ENCODE peak calls at places on chromosomes 11 and 22, in four cellular contexts. L is K562, T is HepG2, C is GM12878. Y is an unnamed sample.

GRCh38 chr11:100681064-100681502 is 6.0 kb upstream of the ARHGAP42 start:
- DNase-seq in L (peak; percentile 18), C (peak; percentile 95), T (peak; percentile 76), Y (peak; percentile 50)

GRCh38 chr22:50217543-50218152 is 16.8 kb downstream of the SELENOO start:
- DNase-seq in C (no peak), T (no peak), L (no peak), Y (no peak)

GRCh38 chr22:28703436-28703835 is 23.8 kb upstream of the TTC28 start:
- DNase-seq in L (no peak), C (no peak), T (no peak), Y (no peak)

GRCh38 chr22:25759825-25760231 is 17.8 kb downstream of the MYO18B start:
- DNase-seq in C (no peak), T (peak; percentile 83), L (no peak), Y (no peak)

GRCh38 chr11:9030601-9031000 is 26.8 kb upstream of the NRIP3 start:
- DNase-seq in T (no peak), C (no peak), L (no peak), Y (no peak)

GRCh38 chr11:95095858-95096587 is 6.4 kb downstream of the ENDOD1 start:
- DNase-seq in L (no peak), C (peak; percentile 88), T (no peak), Y (no peak)

GRCh38 chr11:20668410-20668809 is 976 bp upstream of the NELL1 start:
- DNase-seq in L (no peak), C (no peak), T (no peak), Y (no peak)

GRCh38 chr11:110972640-110973039 is 260.4 kb upstream of the ARHGAP20 start:
- DNase-seq in L (no peak), C (no peak), T (no peak), Y (no peak)

GRCh38 chr22:39729141-39729934 is 158.8 kb downstream of the CACNA1I start:
- DNase-seq in L (no peak), T (no peak), C (no peak), Y (no peak)

GRCh38 chr22:49861642-49862407 is 8.2 kb downstream of the ZBED4 start:
- DNase-seq in C (no peak), T (no peak), L (no peak), Y (no peak)

GRCh38 chr11:102111787-102112653 is 1.8 kb downstream of the YAP1 start:
- DNase-seq in C (no peak), L (no peak), T (peak; percentile 97), Y (no peak)

GRCh38 chr11:86738615-86739014 is 61.7 kb upstream of the PRSS23 start:
- DNase-seq in C (no peak), L (peak; percentile 15), T (no peak), Y (no peak)

GRCh38 chr11:9574556-9574805 is 1.0 kb downstream of the WEE1 start:
- DNase-seq in C (no peak), T (no peak), L (no peak), Y (peak; percentile 24)

GRCh38 chr22:45090364-45090960 is 73.3 kb upstream of the NUP50 start:
- DNase-seq in L (no peak), T (peak; percentile 26), C (no peak), Y (peak; percentile 54)

GRCh38 chr11:66708026-66708579 is 20.9 kb downstream of the SPTBN2 start:
- DNase-seq in T (no peak), L (no peak), C (no peak), Y (no peak)

GRCh38 chr11:19311306-19312030 is 70.7 kb upstream of the E2F8 start:
- DNase-seq in L (peak; percentile 68), T (peak; percentile 23), C (peak; percentile 19), Y (peak; percentile 79)

GRCh38 chr11:13052130-13052541 is 43.0 kb downstream of the RASSF10 start:
- DNase-seq in T (no peak), L (no peak), C (no peak), Y (no peak)

GRCh38 chr22:29994027-29994715 is 86.1 kb upstream of the HORMAD2 start:
- DNase-seq in T (peak; percentile 62), L (no peak), C (no peak), Y (no peak)

GRCh38 chr11:107741044-107741823 is 29.4 kb upstream of the SLN start:
- DNase-seq in L (peak; percentile 19), T (peak; percentile 21), C (peak; percentile 25), Y (no peak)

GRCh38 chr11:108654994-108655631 is 9.8 kb upstream of the DDX10 start:
- DNase-seq in T (peak; percentile 43), C (no peak), L (no peak), Y (peak; percentile 38)

DNA sequence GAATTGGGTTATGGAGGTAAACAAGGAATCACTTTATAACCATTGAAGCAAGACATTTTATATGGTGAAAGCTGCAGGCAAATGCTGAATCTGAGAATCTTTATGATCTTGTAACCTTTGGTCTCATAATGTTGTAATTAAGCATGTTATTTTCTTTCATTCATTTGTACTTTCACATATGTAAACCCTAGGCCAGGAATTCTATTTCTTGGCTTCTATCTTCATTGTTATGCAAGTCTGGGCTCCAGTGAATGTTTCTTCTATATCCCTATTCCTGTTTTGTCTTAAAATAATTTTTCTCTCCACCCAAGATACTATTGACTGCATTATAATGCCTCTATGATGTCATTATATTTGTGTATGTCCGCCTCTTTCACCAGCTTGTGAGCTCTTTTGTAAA is 725.4 kb upstream of the CCDC179 start:
- DNase-seq in T (no peak), L (no peak), C (no peak), Y (no peak)
- TF ChIP-seq ESRRA in T (no peak), L (no peak), C (no peak), Y (no peak)

GRCh38 chr22:17920992-17921650 is 103.2 kb downstream of the MICAL3 start:
- DNase-seq in L (no peak), T (no peak), C (no peak), Y (no peak)

GRCh38 chr22:17922925-17923898 is 101.1 kb downstream of the MICAL3 start:
- DNase-seq in T (no peak), L (no peak), C (no peak), Y (no peak)

GRCh38 chr22:17924076-17924475 is 100.3 kb downstream of the MICAL3 start:
- DNase-seq in L (no peak), C (no peak), T (no peak), Y (no peak)

GRCh38 chr22:17920145-17920605 is 104.2 kb downstream of the MICAL3 start:
- DNase-seq in L (peak; percentile 71), T (peak; percentile 70), C (no peak), Y (peak; percentile 47)

GRCh38 chr22:17921871-17922821 is 102.2 kb downstream of the MICAL3 start:
- DNase-seq in T (peak; percentile 45), L (peak; percentile 99), C (no peak), Y (peak; percentile 74)
- TF ChIP-seq ATF3 in T (no peak), L (no peak), C (no peak), Y (no peak)

GRCh38 chr11:63535734-63536133 is 874 bp upstream of the PLAAT4 start:
- DNase-seq in T (no peak), C (no peak), L (no peak), Y (no peak)
- TF ChIP-seq ESRRA in T (no peak), C (no peak), L (peak; percentile 67), Y (no peak)

GRCh38 chr11:123168236-123168635 is 26.8 kb downstream of the CLMP start:
- DNase-seq in L (no peak), T (no peak), C (no peak), Y (no peak)

GRCh38 chr11:123166095-123166559 is 28.9 kb downstream of the CLMP start:
- DNase-seq in C (no peak), T (no peak), L (peak; percentile 16), Y (peak; percentile 80)

GRCh38 chr11:123170929-123171328 is 24.1 kb downstream of the CLMP start:
- DNase-seq in L (no peak), T (no peak), C (no peak), Y (no peak)

GRCh38 chr11:123169821-123170220 is 25.2 kb downstream of the CLMP start:
- DNase-seq in L (no peak), C (no peak), T (no peak), Y (no peak)

GRCh38 chr11:123168955-123169484 is 26.0 kb downstream of the CLMP start:
- DNase-seq in C (no peak), L (no peak), T (no peak), Y (no peak)
- TF ChIP-seq ATF3 in C (no peak), L (no peak), T (no peak), Y (no peak)

GRCh38 chr11:105823495-105824033 is 198.5 kb downstream of the MSANTD4 start:
- DNase-seq in L (no peak), T (no peak), C (no peak), Y (no peak)

GRCh38 chr11:105825141-105825540 is 196.9 kb downstream of the MSANTD4 start:
- DNase-seq in C (no peak), L (no peak), T (no peak), Y (no peak)

GRCh38 chr11:105821366-105821765 is 200.7 kb downstream of the MSANTD4 start:
- DNase-seq in C (no peak), L (no peak), T (no peak), Y (peak; percentile 13)

GRCh38 chr11:105824494-105825013 is 197.5 kb downstream of the MSANTD4 start:
- DNase-seq in L (no peak), T (no peak), C (no peak), Y (no peak)

DNA sequence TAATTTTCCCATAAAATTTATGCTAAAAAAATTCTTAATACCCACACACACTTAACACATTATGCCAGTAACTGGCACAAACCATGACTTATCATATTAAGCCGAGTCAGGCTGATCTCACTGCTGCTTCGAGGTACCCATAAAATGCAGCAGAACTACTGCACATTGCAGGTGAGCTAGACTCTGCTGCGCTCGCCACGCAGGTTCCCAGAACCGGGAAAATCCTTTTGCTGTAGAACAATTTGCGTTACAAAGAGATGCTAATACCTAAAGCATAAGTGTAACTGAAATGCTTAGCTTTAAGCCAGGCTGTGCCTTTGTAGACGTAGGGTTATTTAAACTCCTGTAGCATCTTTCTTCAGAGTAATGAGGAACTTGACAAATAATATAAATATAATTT is 200.3 kb downstream of the MSANTD4 start:
- DNase-seq in T (no peak), L (no peak), C (no peak), Y (peak; percentile 37)
- TF ChIP-seq ESRRA in T (no peak), L (no peak), C (no peak), Y (no peak)

GRCh38 chr11:1881442-1882264 is 10.0 kb downstream of the PRR33 start:
- DNase-seq in C (no peak), T (no peak), L (no peak), Y (no peak)
- TF ChIP-seq ATF3 in C (no peak), T (no peak), L (no peak), Y (no peak)

DNA sequence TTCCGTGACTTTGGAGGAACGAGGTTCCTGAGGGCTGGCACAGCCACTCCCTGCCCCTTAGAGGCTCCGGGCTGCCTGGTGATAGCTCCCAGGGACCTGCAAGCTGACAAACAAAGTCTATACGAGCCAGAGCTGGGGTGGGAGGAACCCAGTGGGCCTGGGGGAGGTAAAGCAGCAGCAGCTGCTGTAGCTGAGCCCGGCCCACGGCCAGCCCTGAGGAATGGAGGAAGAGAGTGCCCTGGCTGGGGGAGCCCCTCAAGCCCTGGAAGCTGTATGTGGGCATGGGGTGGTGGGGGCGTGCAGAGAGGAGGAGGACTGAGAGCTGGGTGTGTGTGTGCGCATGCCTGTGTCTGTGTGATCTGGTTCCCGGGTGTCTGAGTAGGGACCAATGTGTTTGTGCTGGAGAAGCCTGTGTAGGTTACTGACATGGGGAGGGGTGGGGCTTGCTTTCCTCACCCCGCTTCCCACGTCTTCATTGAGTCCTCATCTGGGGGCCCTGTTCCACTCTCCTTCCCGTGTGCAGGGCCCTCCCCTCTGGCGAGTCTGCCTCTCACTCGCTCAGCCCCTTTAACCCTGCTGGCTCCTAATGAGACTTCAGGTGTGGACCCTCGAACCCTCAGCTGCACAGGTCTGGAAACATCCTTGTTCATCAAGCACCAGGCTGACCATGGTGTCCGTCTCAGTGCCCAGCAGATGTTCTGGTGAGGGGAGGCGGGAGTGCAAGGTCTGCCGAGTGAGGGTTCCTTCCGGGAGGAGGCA is 10.8 kb downstream of the ST3GAL4 start:
- DNase-seq in C (no peak), T (no peak), L (no peak), Y (no peak)
- TF ChIP-seq ESRRA in C (no peak), T (no peak), L (no peak), Y (no peak)

Y was measured in WTC11.